ENCODE peak calls at places on chromosomes 6 and 20, in nine cellular contexts. One of them, this sample, is unnamed.

GRCh38 chr6:112372213-112372806 is 25.2 kb downstream of the RFPL4B start:
- DNase-seq in spleen: no peak
- DNase-seq in IMR-90: peak
- DNase-seq in foreskin fibroblast: peak
- DNase-seq in HCT116: peak
- DNase-seq in Caco-2: no peak
- DNase-seq in mammary epithelial cell: no peak
- DNase-seq in AG09309: peak
- DNase-seq in lower lobe of right lung: no peak
- DNase-seq in this sample: no peak

GRCh38 chr6:37173573-37174195 is 3.7 kb downstream of the PIM1 start:
- DNase-seq in spleen: peak
- DNase-seq in IMR-90: no peak
- DNase-seq in foreskin fibroblast: no peak
- DNase-seq in HCT116: no peak
- DNase-seq in Caco-2: no peak
- DNase-seq in mammary epithelial cell: no peak
- DNase-seq in AG09309: no peak
- DNase-seq in lower lobe of right lung: no peak
- DNase-seq in this sample: no peak

GRCh38 chr20:63025534-63026331 is 19.0 kb upstream of the BHLHE23 start:
- DNase-seq in spleen: peak
- DNase-seq in IMR-90: peak
- DNase-seq in foreskin fibroblast: peak
- DNase-seq in HCT116: no peak
- DNase-seq in Caco-2: peak
- DNase-seq in mammary epithelial cell: peak
- DNase-seq in AG09309: peak
- DNase-seq in lower lobe of right lung: peak
- DNase-seq in this sample: no peak

GRCh38 chr6:16619777-16620176 is 141.5 kb downstream of the ATXN1 start:
- DNase-seq in spleen: no peak
- DNase-seq in IMR-90: no peak
- DNase-seq in foreskin fibroblast: no peak
- DNase-seq in HCT116: no peak
- DNase-seq in Caco-2: no peak
- DNase-seq in mammary epithelial cell: no peak
- DNase-seq in AG09309: no peak
- DNase-seq in lower lobe of right lung: no peak
- DNase-seq in this sample: no peak

GRCh38 chr6:39296745-39297640 is 17.2 kb downstream of the KCNK17 start:
- DNase-seq in spleen: no peak
- DNase-seq in IMR-90: peak
- DNase-seq in foreskin fibroblast: peak
- DNase-seq in HCT116: no peak
- DNase-seq in Caco-2: no peak
- DNase-seq in mammary epithelial cell: no peak
- DNase-seq in AG09309: no peak
- DNase-seq in lower lobe of right lung: no peak
- DNase-seq in this sample: no peak

GRCh38 chr6:152380993-152381898 is 255.9 kb downstream of the SYNE1 start:
- DNase-seq in spleen: no peak
- DNase-seq in IMR-90: peak
- DNase-seq in foreskin fibroblast: peak
- DNase-seq in HCT116: peak
- DNase-seq in Caco-2: peak
- DNase-seq in mammary epithelial cell: peak
- DNase-seq in AG09309: peak
- DNase-seq in lower lobe of right lung: peak
- DNase-seq in this sample: peak

GRCh38 chr6:84467296-84467695 is 239.9 kb upstream of the CEP162 start:
- DNase-seq in spleen: no peak
- DNase-seq in IMR-90: no peak
- DNase-seq in foreskin fibroblast: peak
- DNase-seq in HCT116: no peak
- DNase-seq in Caco-2: no peak
- DNase-seq in mammary epithelial cell: no peak
- DNase-seq in AG09309: no peak
- DNase-seq in lower lobe of right lung: no peak
- DNase-seq in this sample: no peak

GRCh38 chr6:24394777-24395437 is 7.8 kb upstream of the MRS2 start:
- DNase-seq in spleen: no peak
- DNase-seq in IMR-90: peak
- DNase-seq in foreskin fibroblast: peak
- DNase-seq in HCT116: no peak
- DNase-seq in Caco-2: no peak
- DNase-seq in mammary epithelial cell: peak
- DNase-seq in AG09309: peak
- DNase-seq in lower lobe of right lung: no peak
- DNase-seq in this sample: no peak

GRCh38 chr20:37954626-37955025 is 51.7 kb downstream of the VSTM2L start:
- DNase-seq in spleen: peak
- DNase-seq in IMR-90: no peak
- DNase-seq in foreskin fibroblast: no peak
- DNase-seq in HCT116: no peak
- DNase-seq in Caco-2: peak
- DNase-seq in mammary epithelial cell: no peak
- DNase-seq in AG09309: no peak
- DNase-seq in lower lobe of right lung: no peak
- DNase-seq in this sample: no peak

GRCh38 chr20:35617397-35618031 is 1.9 kb downstream of the SPAG4 start:
- DNase-seq in spleen: peak
- DNase-seq in IMR-90: peak
- DNase-seq in foreskin fibroblast: peak
- DNase-seq in HCT116: no peak
- DNase-seq in Caco-2: peak
- DNase-seq in mammary epithelial cell: peak
- DNase-seq in AG09309: peak
- DNase-seq in lower lobe of right lung: peak
- DNase-seq in this sample: peak

GRCh38 chr20:35619196-35620095 is 3.8 kb downstream of the SPAG4 start:
- DNase-seq in spleen: peak
- DNase-seq in IMR-90: peak
- DNase-seq in foreskin fibroblast: peak
- DNase-seq in HCT116: peak
- DNase-seq in Caco-2: peak
- DNase-seq in mammary epithelial cell: peak
- DNase-seq in AG09309: peak
- DNase-seq in lower lobe of right lung: peak
- DNase-seq in this sample: peak

GRCh38 chr20:35616465-35617396 is 1.1 kb downstream of the SPAG4 start:
- DNase-seq in spleen: peak
- DNase-seq in IMR-90: peak
- DNase-seq in foreskin fibroblast: peak
- DNase-seq in HCT116: peak
- DNase-seq in Caco-2: peak
- DNase-seq in mammary epithelial cell: peak
- DNase-seq in AG09309: peak
- DNase-seq in lower lobe of right lung: peak
- DNase-seq in this sample: peak

GRCh38 chr20:35618372-35619131 is 2.9 kb downstream of the SPAG4 start:
- DNase-seq in spleen: peak
- DNase-seq in IMR-90: peak
- DNase-seq in foreskin fibroblast: peak
- DNase-seq in HCT116: no peak
- DNase-seq in Caco-2: no peak
- DNase-seq in mammary epithelial cell: peak
- DNase-seq in AG09309: no peak
- DNase-seq in lower lobe of right lung: peak
- DNase-seq in this sample: no peak

DNA sequence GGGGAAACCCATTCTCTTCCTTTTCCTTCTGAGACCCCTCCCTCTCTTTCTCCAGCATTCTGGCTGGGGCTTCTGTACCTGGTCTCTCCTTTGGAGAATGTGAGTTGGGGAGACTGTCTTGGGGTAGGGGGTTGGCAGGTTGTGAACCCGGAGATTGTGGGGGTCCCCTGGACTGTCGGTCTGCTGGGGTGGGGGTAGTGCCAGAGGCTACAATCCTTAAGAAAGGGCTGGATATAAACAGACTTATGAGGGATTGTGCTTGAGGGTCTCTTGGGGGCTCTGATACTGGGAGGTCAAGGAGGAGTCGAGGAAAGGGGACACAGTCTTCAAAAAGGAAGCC is 2.4 kb downstream of the SPAG4 start:
- DNase-seq in spleen: peak
- DNase-seq in IMR-90: no peak
- DNase-seq in foreskin fibroblast: no peak
- DNase-seq in HCT116: no peak
- DNase-seq in Caco-2: no peak
- DNase-seq in mammary epithelial cell: no peak
- DNase-seq in AG09309: no peak
- DNase-seq in lower lobe of right lung: no peak
- DNase-seq in this sample: no peak
- H3K4me3 ChIP-seq in spleen: peak
- H3K4me3 ChIP-seq in IMR-90: peak
- H3K4me3 ChIP-seq in foreskin fibroblast: peak
- H3K4me3 ChIP-seq in HCT116: peak
- H3K4me3 ChIP-seq in Caco-2: peak
- H3K4me3 ChIP-seq in mammary epithelial cell: no peak
- H3K4me3 ChIP-seq in AG09309: peak
- H3K4me3 ChIP-seq in lower lobe of right lung: peak
- H3K4me3 ChIP-seq in this sample: peak

DNA sequence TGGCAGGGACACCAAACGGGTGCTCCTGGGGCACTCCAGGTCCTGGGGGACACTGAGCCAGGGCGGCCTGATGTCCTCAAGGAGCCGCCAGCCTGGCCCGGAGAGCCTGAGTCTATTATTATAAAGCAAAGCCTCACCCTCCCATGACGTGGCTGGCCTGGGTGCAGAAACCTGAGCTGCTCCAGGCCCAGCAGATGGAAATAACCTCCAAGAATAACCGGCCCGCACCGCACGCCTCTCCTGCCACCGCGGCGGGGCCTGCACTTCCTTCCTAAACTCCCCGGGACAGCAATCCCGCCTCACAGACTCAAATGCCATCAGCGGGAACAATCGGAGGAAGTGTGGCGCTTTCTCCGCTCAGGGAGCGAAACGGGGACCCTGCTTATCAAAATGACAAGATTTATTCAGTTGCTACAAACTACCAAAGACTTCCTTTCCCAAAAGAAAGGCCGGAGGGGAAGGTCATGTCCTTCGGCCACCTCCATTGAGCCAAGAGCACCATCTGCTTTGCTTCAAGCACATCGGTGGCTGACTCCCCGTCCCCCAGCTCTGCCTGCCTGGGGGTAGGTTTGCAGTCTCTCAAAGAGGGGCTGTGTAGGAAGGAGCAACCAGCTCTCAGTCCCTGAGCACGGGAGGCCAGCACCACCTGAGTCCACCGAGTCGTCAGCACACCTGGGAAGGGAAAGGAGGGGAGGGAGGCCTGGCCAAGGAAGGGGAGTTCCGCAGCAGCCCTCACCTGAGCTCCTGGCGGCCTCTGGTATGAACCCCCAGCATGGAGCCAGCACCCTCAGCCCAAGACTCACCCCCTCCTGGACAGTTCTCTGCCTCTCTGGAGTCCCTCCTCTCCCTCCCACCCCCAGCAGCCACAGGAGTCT is 78.6 kb upstream of the QKI start:
- DNase-seq in spleen: no peak
- DNase-seq in IMR-90: peak
- DNase-seq in foreskin fibroblast: no peak
- DNase-seq in HCT116: no peak
- DNase-seq in Caco-2: no peak
- DNase-seq in mammary epithelial cell: no peak
- DNase-seq in AG09309: no peak
- DNase-seq in lower lobe of right lung: peak
- DNase-seq in this sample: no peak
- TF ChIP-seq CTCF in spleen: no peak
- TF ChIP-seq CTCF in IMR-90: no peak
- TF ChIP-seq CTCF in foreskin fibroblast: no peak
- TF ChIP-seq CTCF in HCT116: no peak
- TF ChIP-seq CTCF in Caco-2: no peak
- TF ChIP-seq CTCF in mammary epithelial cell: no peak
- TF ChIP-seq CTCF in AG09309: no peak
- TF ChIP-seq CTCF in lower lobe of right lung: no peak
- TF ChIP-seq CTCF in this sample: no peak

GRCh38 chr6:157555795-157556645 is 175.0 kb downstream of the ZDHHC14 start:
- DNase-seq in spleen: peak
- DNase-seq in IMR-90: no peak
- DNase-seq in foreskin fibroblast: no peak
- DNase-seq in HCT116: no peak
- DNase-seq in Caco-2: no peak
- DNase-seq in mammary epithelial cell: no peak
- DNase-seq in AG09309: no peak
- DNase-seq in lower lobe of right lung: no peak
- DNase-seq in this sample: no peak

GRCh38 chr6:157558049-157558448 is 177.1 kb downstream of the ZDHHC14 start:
- DNase-seq in spleen: no peak
- DNase-seq in IMR-90: peak
- DNase-seq in foreskin fibroblast: peak
- DNase-seq in HCT116: no peak
- DNase-seq in Caco-2: no peak
- DNase-seq in mammary epithelial cell: no peak
- DNase-seq in AG09309: no peak
- DNase-seq in lower lobe of right lung: no peak
- DNase-seq in this sample: no peak

GRCh38 chr6:157557541-157557940 is 176.6 kb downstream of the ZDHHC14 start:
- DNase-seq in spleen: peak
- DNase-seq in IMR-90: no peak
- DNase-seq in foreskin fibroblast: no peak
- DNase-seq in HCT116: no peak
- DNase-seq in Caco-2: no peak
- DNase-seq in mammary epithelial cell: no peak
- DNase-seq in AG09309: no peak
- DNase-seq in lower lobe of right lung: no peak
- DNase-seq in this sample: no peak

GRCh38 chr6:157558487-157559200 is 177.7 kb downstream of the ZDHHC14 start:
- DNase-seq in spleen: no peak
- DNase-seq in IMR-90: no peak
- DNase-seq in foreskin fibroblast: no peak
- DNase-seq in HCT116: no peak
- DNase-seq in Caco-2: no peak
- DNase-seq in mammary epithelial cell: no peak
- DNase-seq in AG09309: no peak
- DNase-seq in lower lobe of right lung: no peak
- DNase-seq in this sample: no peak

GRCh38 chr6:157556671-157557430 is 175.9 kb downstream of the ZDHHC14 start:
- DNase-seq in spleen: peak
- DNase-seq in IMR-90: no peak
- DNase-seq in foreskin fibroblast: no peak
- DNase-seq in HCT116: no peak
- DNase-seq in Caco-2: no peak
- DNase-seq in mammary epithelial cell: no peak
- DNase-seq in AG09309: no peak
- DNase-seq in lower lobe of right lung: no peak
- DNase-seq in this sample: no peak
- H3K4me3 ChIP-seq in spleen: no peak
- H3K4me3 ChIP-seq in IMR-90: no peak
- H3K4me3 ChIP-seq in foreskin fibroblast: no peak
- H3K4me3 ChIP-seq in HCT116: no peak
- H3K4me3 ChIP-seq in Caco-2: no peak
- H3K4me3 ChIP-seq in mammary epithelial cell: no peak
- H3K4me3 ChIP-seq in AG09309: no peak
- H3K4me3 ChIP-seq in lower lobe of right lung: no peak
- H3K4me3 ChIP-seq in this sample: no peak

DNA sequence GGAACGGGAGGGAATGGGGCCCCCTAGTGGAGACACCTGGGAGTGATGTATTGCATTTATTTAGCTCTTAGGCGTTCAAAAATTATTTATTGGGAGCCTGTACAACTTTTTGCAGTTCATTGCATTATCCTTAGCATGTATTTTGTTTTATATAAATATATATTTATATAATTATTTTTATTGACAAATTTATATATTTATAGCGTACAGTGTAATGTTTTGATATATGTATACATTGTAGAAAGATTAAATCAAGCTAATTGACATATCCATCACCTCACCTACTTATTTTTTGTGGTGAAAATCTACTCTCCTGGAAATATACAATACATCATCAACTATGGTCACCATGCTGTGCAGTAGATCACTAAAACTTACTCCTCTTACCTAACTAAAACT is 975 bp downstream of the SIRT5 start:
- DNase-seq in spleen: no peak
- DNase-seq in IMR-90: no peak
- DNase-seq in foreskin fibroblast: no peak
- DNase-seq in HCT116: no peak
- DNase-seq in Caco-2: no peak
- DNase-seq in mammary epithelial cell: no peak
- DNase-seq in AG09309: no peak
- DNase-seq in lower lobe of right lung: no peak
- DNase-seq in this sample: no peak
- TF ChIP-seq CTCF in spleen: peak
- TF ChIP-seq CTCF in IMR-90: peak
- TF ChIP-seq CTCF in foreskin fibroblast: peak
- TF ChIP-seq CTCF in HCT116: peak
- TF ChIP-seq CTCF in Caco-2: peak
- TF ChIP-seq CTCF in mammary epithelial cell: peak
- TF ChIP-seq CTCF in AG09309: no peak
- TF ChIP-seq CTCF in lower lobe of right lung: peak
- TF ChIP-seq CTCF in this sample: peak